ENCODE peak calls at places on chromosomes 5 and 9, in four cellular contexts. E, Y, H and N are unnamed samples. For H3K9me3, the result is how much of the 10 kb centered on the place peaks cover.

GRCh38 chr9:134179918-134180785 is 15.8 kb upstream of the RNU6ATAC start:
- DNase-seq in E (no peak), Y (no peak), H (no peak), N (peak)

GRCh38 chr5:56516936-56517521 is 283.9 kb upstream of the ANKRD55 start:
- DNase-seq in E (no peak), Y (peak), H (peak), N (no peak)

GRCh38 chr5:145157841-145158240 is 677.3 kb downstream of the PRELID2 start:
- DNase-seq in E (no peak), Y (no peak), H (no peak), N (no peak)

GRCh38 chr9:106897223-106897622 is 34.3 kb downstream of the ZNF462 start:
- DNase-seq in E (no peak), Y (no peak), H (no peak), N (no peak)

GRCh38 chr9:2424564-2425153 is 196.9 kb upstream of the VLDLR start:
- DNase-seq in E (no peak), Y (peak), H (no peak), N (no peak)

GRCh38 chr5:126477681-126478117 is 54.5 kb downstream of the GRAMD2B start:
- DNase-seq in E (no peak), Y (no peak), H (no peak), N (no peak)

GRCh38 chr5:173399846-173400245 is 71.6 kb upstream of the STC2 start:
- DNase-seq in E (no peak), Y (no peak), H (no peak), N (no peak)

GRCh38 chr5:168879929-168880328 is 300.8 kb upstream of the PANK3 start:
- DNase-seq in E (no peak), Y (no peak), H (no peak), N (no peak)

GRCh38 chr5:155274484-155274883 is 260.9 kb downstream of the KIF4B start:
- DNase-seq in E (no peak), Y (no peak), H (no peak), N (no peak)

GRCh38 chr9:133725886-133726285 is 12.3 kb downstream of the SARDH start:
- DNase-seq in E (no peak), Y (no peak), H (peak), N (no peak)

GRCh38 chr9:117523531-117524153 is 108.8 kb upstream of the ASTN2 start:
- DNase-seq in E (no peak), Y (no peak), H (no peak), N (no peak)

GRCh38 chr9:35868972-35869371 is 1.2 kb downstream of the OR13J1 start:
- DNase-seq in E (no peak), Y (no peak), H (no peak), N (no peak)

GRCh38 chr5:35773936-35774335 is 82.8 kb upstream of the IL7R start:
- DNase-seq in E (no peak), Y (peak), H (no peak), N (no peak)

GRCh38 chr5:78548216-78548615 is 100.4 kb downstream of the LHFPL2 start:
- DNase-seq in E (no peak), Y (no peak), H (no peak), N (no peak)

GRCh38 chr5:862367-863243 is 11.8 kb upstream of the ZDHHC11 start:
- DNase-seq in E (no peak), Y (no peak), H (no peak), N (no peak)

GRCh38 chr5:122772446-122772845 is 2.4 kb upstream of the SNX2 start:
- DNase-seq in E (no peak), Y (no peak), H (no peak), N (no peak)

GRCh38 chr5:393846-394275 is 49.1 kb upstream of the EXOC3 start:
- DNase-seq in E (no peak), Y (no peak), H (no peak), N (peak)

GRCh38 chr5:6187501-6187900 is 190.8 kb downstream of the MED10 start:
- DNase-seq in E (no peak), Y (no peak), H (no peak), N (no peak)

GRCh38 chr9:123550012-123550411 is 194.0 kb downstream of the CRB2 start:
- DNase-seq in E (no peak), Y (no peak), H (no peak), N (no peak)

GRCh38 chr5:36359267-36359666 is 57.6 kb upstream of the RANBP3L start:
- DNase-seq in E (no peak), Y (peak), H (no peak), N (no peak)

GRCh38 chr5:80083115-80083890 is 48.2 kb downstream of the THBS4 start:
- DNase-seq in E (peak), Y (peak), H (no peak), N (peak)

GRCh38 chr9:109017061-109017460 is 3.8 kb upstream of the CTNNAL1 start:
- DNase-seq in E (no peak), Y (no peak), H (no peak), N (no peak)

GRCh38 chr9:34190996-34191892 is 12.4 kb downstream of the UBAP1 start:
- DNase-seq in E (peak), Y (no peak), H (no peak), N (no peak)
- TF ChIP-seq CTCF in E (peak), Y (peak), H (no peak), N (no peak)

GRCh38 chr9:96769989-96770388 is 7.9 kb downstream of the ZNF510 start:
- DNase-seq in E (no peak), Y (no peak), H (no peak), N (no peak)

GRCh38 chr9:96771124-96771523 is 6.8 kb downstream of the ZNF510 start:
- DNase-seq in E (no peak), Y (no peak), H (no peak), N (no peak)

GRCh38 chr9:96762562-96762961 is 15.3 kb downstream of the ZNF510 start:
- DNase-seq in E (no peak), Y (no peak), H (no peak), N (no peak)

GRCh38 chr9:96766199-96766598 is 11.7 kb downstream of the ZNF510 start:
- DNase-seq in E (no peak), Y (no peak), H (no peak), N (no peak)
- H3K9me3 ChIP-seq in E (half or more), Y (half or more), H (half or more), N (half or more)

DNA sequence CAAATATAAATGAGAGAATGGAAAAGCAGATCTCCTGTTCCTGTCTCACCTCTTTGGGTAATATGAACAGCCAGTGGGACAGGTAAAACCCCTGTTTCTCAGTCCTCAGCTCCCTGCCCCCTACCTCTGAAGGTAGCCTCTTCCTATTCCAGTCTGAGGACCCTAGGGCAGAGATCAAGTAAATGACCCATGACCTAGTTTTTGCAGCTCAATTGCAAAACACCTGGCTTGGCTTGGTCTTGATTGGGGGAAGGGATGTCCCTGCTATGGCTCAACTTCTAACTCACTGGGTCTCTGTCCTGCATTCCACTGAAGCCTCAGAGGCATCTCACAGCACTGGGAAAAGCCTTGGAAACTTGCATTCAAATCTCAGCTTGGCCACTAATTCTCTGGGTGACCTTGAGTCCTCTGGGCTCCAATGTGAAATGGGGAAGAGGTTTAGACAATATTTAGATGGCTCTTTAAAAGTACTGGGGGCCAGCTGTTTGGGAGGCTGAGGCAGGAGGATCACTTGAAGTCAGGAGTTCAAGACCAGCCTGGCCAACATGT is 1.6 kb upstream of the GALT start:
- DNase-seq in E (no peak), Y (no peak), H (no peak), N (no peak)
- H3K4me3 ChIP-seq in E (no peak), Y (no peak), H (no peak), N (no peak)

GRCh38 chr9:126607731-126608130 is 6.0 kb upstream of the LMX1B start:
- DNase-seq in E (no peak), Y (no peak), H (no peak), N (no peak)
- TF ChIP-seq CTCF in E (no peak), Y (no peak), H (no peak), N (no peak)

GRCh38 chr9:94945191-94946144 is 219.0 kb downstream of the AOPEP start:
- DNase-seq in E (peak), Y (peak), H (no peak), N (no peak)
- H3K9me3 ChIP-seq in E (under half), Y (under half), H (under half), N (under half)

GRCh38 chr5:39399135-39400036 is 25.4 kb downstream of the DAB2 start:
- DNase-seq in E (peak), Y (peak), H (no peak), N (no peak)
- H3K4me3 ChIP-seq in E (no peak), Y (no peak), H (no peak), N (no peak)

GRCh38 chr9:69158471-69158870 is 15.6 kb upstream of the TJP2 start:
- DNase-seq in E (no peak), Y (no peak), H (no peak), N (no peak)
- TF ChIP-seq CTCF in E (no peak), Y (no peak), H (no peak), N (no peak)

DNA sequence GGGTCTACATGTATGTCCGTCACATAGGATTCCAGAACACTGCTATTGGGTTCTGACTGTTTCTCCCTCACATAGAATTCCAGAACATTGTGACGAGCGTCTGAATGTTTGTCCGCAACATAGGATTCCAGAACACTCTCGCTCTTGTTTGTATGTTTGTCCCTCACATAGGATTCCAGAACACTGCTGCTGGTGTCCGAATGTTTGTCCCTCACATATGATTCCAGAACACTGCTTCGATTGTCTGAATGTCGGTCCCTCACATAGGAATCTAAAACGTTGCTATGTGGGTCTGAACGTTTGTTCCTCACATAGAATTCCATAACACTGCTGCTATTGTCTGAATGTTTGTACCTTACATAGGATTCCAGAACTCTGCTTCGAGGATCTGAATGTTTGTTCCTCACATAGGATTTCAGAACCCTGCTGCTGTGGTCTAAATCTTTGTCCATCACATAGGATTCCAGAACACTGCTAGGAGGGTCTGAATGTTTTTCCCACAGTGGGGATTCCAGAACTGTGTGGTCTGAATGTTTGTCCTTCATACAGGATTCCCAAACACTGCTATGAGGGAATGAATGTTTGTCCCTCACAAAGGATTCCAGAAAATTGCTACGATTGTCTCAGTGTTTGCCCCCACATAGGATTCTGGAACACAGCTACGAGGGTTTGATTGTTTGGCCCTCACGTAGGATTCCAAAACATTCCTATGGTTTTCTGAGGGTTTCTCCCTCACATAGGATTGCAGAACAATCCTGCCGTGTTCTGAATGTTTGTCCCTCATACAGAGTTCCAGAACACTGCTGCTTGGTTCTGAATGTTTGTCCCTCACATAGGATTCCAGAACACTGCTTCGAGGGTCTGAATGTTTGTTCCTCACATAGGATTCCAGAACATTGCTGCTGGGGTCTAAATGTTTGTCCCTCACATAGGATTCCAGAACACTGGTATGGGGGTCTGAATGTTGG is 220.5 kb downstream of the FOXD4L6 start:
- DNase-seq in E (no peak), Y (no peak), H (no peak), N (no peak)
- H3K9me3 ChIP-seq in E (half or more), Y (under half), H (half or more), N (half or more)

GRCh38 chr9:114929166-114929565 is 1.2 kb downstream of the TNFSF8 start:
- DNase-seq in E (no peak), Y (no peak), H (no peak), N (no peak)
- H3K4me3 ChIP-seq in E (no peak), Y (no peak), H (peak), N (no peak)